ENCODE peak calls at places on chromosomes 12 and 14, in ten cellular contexts. O is suprapubic skin, V is uterus, M is ovary, E is A549, W is Peyer's patch, T is heart left ventricle, J is HCT116, I is transverse colon, D is HepG2. B is an unnamed sample. For H3K4me1, the result is how much of the 10 kb centered on the place peaks cover.

GRCh38 chr12:46400406-46400805 is 27.8 kb upstream of the SLC38A2 start:
- DNase-seq in O (no peak), V (no peak), M (no peak), E (no peak), W (no peak), T (no peak), J (no peak), I (no peak), D (no peak), B (no peak)

GRCh38 chr12:50151047-50151687 is 16.0 kb downstream of the CERS5 start:
- DNase-seq in O (no peak), V (no peak), M (no peak), E (no peak), W (no peak), T (no peak), J (no peak), I (no peak), D (no peak), B (no peak)

GRCh38 chr12:132315507-132315906 is 13.9 kb downstream of the GALNT9 start:
- DNase-seq in O (no peak), V (no peak), M (no peak), E (no peak), W (no peak), T (no peak), J (no peak), I (no peak), D (no peak), B (no peak)

GRCh38 chr14:35807131-35807961 is 1.7 kb downstream of the RALGAPA1 start:
- DNase-seq in O (no peak), V (no peak), M (no peak), E (no peak), W (no peak), T (no peak), J (no peak), I (no peak), D (peak), B (no peak)

GRCh38 chr14:103259801-103260628 is 74.0 kb upstream of the EIF5 start:
- DNase-seq in O (no peak), V (no peak), M (no peak), E (no peak), W (peak), T (no peak), J (no peak), I (peak), D (no peak), B (no peak)

GRCh38 chr12:46710125-46710743 is 115.6 kb downstream of the SLC38A4 start:
- DNase-seq in O (no peak), V (no peak), M (no peak), E (no peak), W (no peak), T (no peak), J (no peak), I (no peak), D (no peak), B (no peak)

GRCh38 chr12:108299516-108299915 is 39.6 kb downstream of the CMKLR1 start:
- DNase-seq in O (no peak), V (no peak), M (no peak), E (no peak), W (no peak), T (no peak), J (no peak), I (no peak), D (no peak), B (no peak)

GRCh38 chr12:82479511-82479910 is 121.2 kb downstream of the METTL25 start:
- DNase-seq in O (no peak), V (no peak), M (no peak), E (no peak), W (no peak), T (no peak), J (no peak), I (no peak), D (no peak), B (no peak)

GRCh38 chr12:46843811-46844210 is 18.0 kb upstream of the SLC38A4 start:
- DNase-seq in O (no peak), V (no peak), M (no peak), E (no peak), W (no peak), T (no peak), J (no peak), I (no peak), D (no peak), B (no peak)

GRCh38 chr14:93984987-93985410 is 8.6 kb upstream of the ASB2 start:
- DNase-seq in O (no peak), V (peak), M (no peak), E (peak), W (no peak), T (no peak), J (peak), I (peak), D (peak), B (peak)

GRCh38 chr14:67317822-67318221 is 41.8 kb downstream of the ATP6V1D start:
- DNase-seq in O (no peak), V (no peak), M (no peak), E (no peak), W (no peak), T (no peak), J (no peak), I (no peak), D (no peak), B (no peak)

GRCh38 chr14:31479026-31479425 is 8.8 kb downstream of the GPR33 start:
- DNase-seq in O (no peak), V (no peak), M (no peak), E (no peak), W (no peak), T (no peak), J (no peak), I (no peak), D (no peak), B (no peak)

GRCh38 chr12:20588057-20588456 is 107.1 kb upstream of the SLCO1C1 start:
- DNase-seq in O (no peak), V (no peak), M (no peak), E (no peak), W (no peak), T (no peak), J (no peak), I (no peak), D (no peak), B (no peak)

DNA sequence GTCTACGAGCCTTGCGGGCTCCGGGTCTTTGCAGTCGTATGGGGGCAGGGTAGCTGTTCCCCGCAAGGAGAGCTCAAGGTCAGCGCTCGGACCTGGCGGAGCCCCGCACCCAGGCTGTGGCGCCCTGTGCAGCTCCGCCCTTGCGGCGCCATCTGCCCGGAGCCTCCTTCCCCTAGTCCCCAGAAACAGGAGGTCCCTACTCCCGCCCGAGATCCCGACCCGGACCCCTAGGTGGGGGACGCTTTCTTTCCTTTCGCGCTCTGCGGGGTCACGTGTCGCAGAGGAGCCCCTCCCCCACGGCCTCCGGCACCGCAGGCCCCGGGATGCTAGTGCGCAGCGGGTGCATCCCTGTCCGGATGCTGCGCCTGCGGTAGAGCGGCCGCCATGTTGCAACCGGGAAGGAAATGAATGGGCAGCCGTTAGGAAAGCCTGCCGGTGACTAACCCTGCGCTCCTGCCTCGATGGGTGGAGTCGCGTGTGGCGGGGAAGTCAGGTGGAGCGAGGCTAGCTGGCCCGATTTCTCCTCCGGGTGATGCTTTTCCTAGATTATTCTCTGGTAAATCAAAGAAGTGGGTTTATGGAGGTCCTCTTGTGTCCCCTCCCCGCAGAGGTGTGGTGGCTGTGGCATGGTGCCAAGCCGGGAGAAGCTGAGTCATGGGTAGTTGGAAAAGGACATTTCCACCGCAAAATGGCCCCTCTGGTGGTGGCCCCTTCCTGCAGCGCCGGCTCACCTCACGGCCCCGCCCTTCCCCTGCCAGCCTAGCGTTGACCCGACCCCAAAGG is 788 bp downstream of the GAPDH start:
- DNase-seq in O (peak), V (peak), M (peak), E (peak), W (peak), T (peak), J (no peak), I (peak), D (peak), B (peak)
- TF ChIP-seq POLR2A in O (no peak), V (peak), M (peak), E (peak), W (no peak), T (no peak), J (no peak), I (no peak), D (no peak), B (peak)

DNA sequence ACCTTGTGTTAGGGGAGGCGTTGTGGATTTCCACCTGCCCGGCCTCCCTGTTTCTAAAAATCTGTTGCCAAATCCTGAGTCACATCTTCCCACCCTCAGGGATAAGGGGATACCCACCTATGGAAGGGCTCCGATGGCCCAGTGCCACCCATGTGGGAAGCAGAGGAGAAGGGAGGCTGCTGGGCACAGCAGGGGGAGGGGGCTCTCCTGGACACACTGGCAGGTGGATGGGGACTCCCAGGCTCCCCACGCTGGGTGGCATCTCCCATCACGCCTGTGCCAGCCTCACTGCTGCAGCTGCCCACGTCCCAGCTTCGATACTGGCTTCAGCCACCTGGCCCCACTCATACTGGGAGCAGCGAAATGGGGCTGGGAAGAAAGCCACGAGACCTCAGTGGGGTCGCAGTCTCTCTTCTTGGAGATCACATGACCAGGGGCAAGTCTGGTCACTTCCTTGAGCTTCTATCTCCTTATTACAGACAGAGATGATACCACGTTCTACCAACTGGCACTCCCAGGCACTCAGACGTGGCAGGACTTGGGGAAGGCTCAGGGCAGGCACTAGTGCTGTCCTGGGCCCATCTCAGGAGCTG is 72.3 kb downstream of the PITPNM2 start:
- DNase-seq in O (no peak), V (no peak), M (no peak), E (no peak), W (no peak), T (no peak), J (no peak), I (no peak), D (no peak), B (no peak)
- H3K4me1 ChIP-seq in O (under half), V (under half), M (under half), E (under half), W (under half), T (under half), J (under half), I (under half), D (under half), B (under half)

GRCh38 chr12:12786716-12787601 is 1.5 kb downstream of the APOLD1 start:
- DNase-seq in O (peak), V (peak), M (peak), E (peak), W (peak), T (peak), J (no peak), I (peak), D (peak), B (peak)
- TF ChIP-seq POLR2A in O (no peak), V (peak), M (peak), E (peak), W (peak), T (peak), J (no peak), I (peak), D (no peak), B (peak)

DNA sequence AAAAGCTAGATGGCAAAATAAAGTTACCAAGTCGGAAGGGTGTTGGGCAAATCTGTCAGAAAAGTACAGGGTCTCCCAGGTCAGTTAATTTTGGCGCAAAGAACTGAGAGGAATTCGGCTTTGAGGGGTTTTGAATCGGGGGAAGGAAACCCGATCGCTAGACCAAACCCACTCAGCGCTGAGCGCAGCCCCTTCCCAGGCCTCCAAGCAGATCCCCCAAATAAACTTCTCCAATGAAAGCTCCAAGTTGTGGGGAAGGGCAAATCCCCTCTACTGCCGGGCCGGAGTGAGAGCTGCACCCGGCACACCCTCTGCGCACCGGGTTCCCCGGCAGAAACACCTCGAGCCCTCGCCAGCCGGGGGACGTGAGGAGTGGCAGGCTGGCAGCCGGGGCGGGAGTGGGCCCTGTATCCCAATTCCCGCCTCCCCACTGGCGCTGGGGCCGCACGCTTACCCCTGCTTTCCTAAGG is 443 bp downstream of the E2F7 start:
- DNase-seq in O (peak), V (no peak), M (no peak), E (no peak), W (no peak), T (no peak), J (no peak), I (no peak), D (no peak), B (no peak)
- H3K4me1 ChIP-seq in O (under half), V (under half), M (under half), E (under half), W (under half), T (under half), J (under half), I (under half), D (under half), B (under half)

GRCh38 chr14:105305769-105306168 is 5.0 kb upstream of the BRF1 start:
- DNase-seq in O (no peak), V (no peak), M (no peak), E (no peak), W (no peak), T (no peak), J (no peak), I (no peak), D (no peak), B (no peak)
- TF ChIP-seq POLR2A in O (no peak), V (no peak), M (no peak), E (no peak), W (no peak), T (no peak), J (no peak), I (no peak), D (no peak), B (no peak)

B was measured in adrenal gland.